ENCODE peak calls at places on chromosomes 1 and 21, in ten cellular contexts. One of them, this sample, is unnamed.

GRCh38 chr1:9066945-9067807 is 2.3 kb downstream of the SLC2A5 start:
- DNase-seq in upper lobe of right lung: no peak
- DNase-seq in right atrium auricular region: peak; percentile 82
- DNase-seq in cardiac muscle cell: peak; percentile 88
- DNase-seq in tibial artery: peak; percentile 53
- DNase-seq in adipocyte: peak; percentile 73
- DNase-seq in HCT116: no peak
- DNase-seq in aorta: peak; percentile 88
- DNase-seq in psoas muscle: peak; percentile 82
- DNase-seq in PC-9: peak; percentile 53
- DNase-seq in this sample: no peak

GRCh38 chr21:28516996-28517592 is 475.6 kb downstream of the LTN1 start:
- DNase-seq in upper lobe of right lung: peak; percentile 75
- DNase-seq in right atrium auricular region: no peak
- DNase-seq in cardiac muscle cell: peak; percentile 67
- DNase-seq in tibial artery: peak; percentile 28
- DNase-seq in adipocyte: no peak
- DNase-seq in HCT116: no peak
- DNase-seq in aorta: peak; percentile 50
- DNase-seq in psoas muscle: peak; percentile 40
- DNase-seq in PC-9: no peak
- DNase-seq in this sample: peak; percentile 33

GRCh38 chr1:178945763-178946266 is 74.9 kb upstream of the ANGPTL1 start:
- DNase-seq in upper lobe of right lung: no peak
- DNase-seq in right atrium auricular region: peak; percentile 43
- DNase-seq in cardiac muscle cell: no peak
- DNase-seq in tibial artery: no peak
- DNase-seq in adipocyte: no peak
- DNase-seq in HCT116: no peak
- DNase-seq in aorta: no peak
- DNase-seq in psoas muscle: no peak
- DNase-seq in PC-9: no peak
- DNase-seq in this sample: no peak

GRCh38 chr1:30879126-30879786 is 29.3 kb downstream of the SDC3 start:
- DNase-seq in upper lobe of right lung: no peak
- DNase-seq in right atrium auricular region: no peak
- DNase-seq in cardiac muscle cell: no peak
- DNase-seq in tibial artery: no peak
- DNase-seq in adipocyte: peak; percentile 48
- DNase-seq in HCT116: no peak
- DNase-seq in aorta: no peak
- DNase-seq in psoas muscle: no peak
- DNase-seq in PC-9: no peak
- DNase-seq in this sample: no peak

GRCh38 chr21:45257673-45258341 is 29.9 kb downstream of the POFUT2 start:
- DNase-seq in upper lobe of right lung: no peak
- DNase-seq in right atrium auricular region: no peak
- DNase-seq in cardiac muscle cell: no peak
- DNase-seq in tibial artery: peak; percentile 12
- DNase-seq in adipocyte: no peak
- DNase-seq in HCT116: no peak
- DNase-seq in aorta: no peak
- DNase-seq in psoas muscle: no peak
- DNase-seq in PC-9: no peak
- DNase-seq in this sample: no peak

GRCh38 chr1:179127163-179127895 is 45.5 kb downstream of the TOR3A start:
- DNase-seq in upper lobe of right lung: no peak
- DNase-seq in right atrium auricular region: no peak
- DNase-seq in cardiac muscle cell: peak; percentile 62
- DNase-seq in tibial artery: no peak
- DNase-seq in adipocyte: peak; percentile 51
- DNase-seq in HCT116: no peak
- DNase-seq in aorta: no peak
- DNase-seq in psoas muscle: no peak
- DNase-seq in PC-9: no peak
- DNase-seq in this sample: no peak

GRCh38 chr1:165549908-165550480 is 6.2 kb downstream of the LRRC52 start:
- DNase-seq in upper lobe of right lung: no peak
- DNase-seq in right atrium auricular region: no peak
- DNase-seq in cardiac muscle cell: no peak
- DNase-seq in tibial artery: no peak
- DNase-seq in adipocyte: no peak
- DNase-seq in HCT116: no peak
- DNase-seq in aorta: no peak
- DNase-seq in psoas muscle: no peak
- DNase-seq in PC-9: no peak
- DNase-seq in this sample: no peak

GRCh38 chr21:33836408-33836807 is 79.2 kb downstream of the ATP5PO start:
- DNase-seq in upper lobe of right lung: no peak
- DNase-seq in right atrium auricular region: peak; percentile 59
- DNase-seq in cardiac muscle cell: no peak
- DNase-seq in tibial artery: peak; percentile 40
- DNase-seq in adipocyte: no peak
- DNase-seq in HCT116: no peak
- DNase-seq in aorta: peak; percentile 77
- DNase-seq in psoas muscle: no peak
- DNase-seq in PC-9: no peak
- DNase-seq in this sample: no peak

GRCh38 chr1:154812911-154813816 is 56.9 kb downstream of the KCNN3 start:
- DNase-seq in upper lobe of right lung: no peak
- DNase-seq in right atrium auricular region: no peak
- DNase-seq in cardiac muscle cell: peak; percentile 44
- DNase-seq in tibial artery: no peak
- DNase-seq in adipocyte: peak; percentile 36
- DNase-seq in HCT116: no peak
- DNase-seq in aorta: no peak
- DNase-seq in psoas muscle: no peak
- DNase-seq in PC-9: no peak
- DNase-seq in this sample: no peak

GRCh38 chr1:74592580-74593355 is 80.4 kb upstream of the LRRC53 start:
- DNase-seq in upper lobe of right lung: no peak
- DNase-seq in right atrium auricular region: no peak
- DNase-seq in cardiac muscle cell: no peak
- DNase-seq in tibial artery: no peak
- DNase-seq in adipocyte: no peak
- DNase-seq in HCT116: no peak
- DNase-seq in aorta: no peak
- DNase-seq in psoas muscle: no peak
- DNase-seq in PC-9: no peak
- DNase-seq in this sample: no peak

GRCh38 chr1:37667023-37667769 is 25.1 kb upstream of the CDCA8 start:
- DNase-seq in upper lobe of right lung: no peak
- DNase-seq in right atrium auricular region: no peak
- DNase-seq in cardiac muscle cell: no peak
- DNase-seq in tibial artery: no peak
- DNase-seq in adipocyte: no peak
- DNase-seq in HCT116: no peak
- DNase-seq in aorta: no peak
- DNase-seq in psoas muscle: no peak
- DNase-seq in PC-9: no peak
- DNase-seq in this sample: no peak

GRCh38 chr1:153611024-153611352 is 1.9 kb downstream of the S100A16 start:
- DNase-seq in upper lobe of right lung: no peak
- DNase-seq in right atrium auricular region: no peak
- DNase-seq in cardiac muscle cell: no peak
- DNase-seq in tibial artery: no peak
- DNase-seq in adipocyte: peak; percentile 64
- DNase-seq in HCT116: no peak
- DNase-seq in aorta: no peak
- DNase-seq in psoas muscle: no peak
- DNase-seq in PC-9: peak; percentile 61
- DNase-seq in this sample: no peak

GRCh38 chr1:45134468-45134873 is 71.9 kb downstream of the ZSWIM5 start:
- DNase-seq in upper lobe of right lung: no peak
- DNase-seq in right atrium auricular region: no peak
- DNase-seq in cardiac muscle cell: no peak
- DNase-seq in tibial artery: no peak
- DNase-seq in adipocyte: no peak
- DNase-seq in HCT116: no peak
- DNase-seq in aorta: no peak
- DNase-seq in psoas muscle: no peak
- DNase-seq in PC-9: no peak
- DNase-seq in this sample: no peak

GRCh38 chr1:173050865-173051264 is at the start of gene TNFSF18:
- DNase-seq in upper lobe of right lung: no peak
- DNase-seq in right atrium auricular region: no peak
- DNase-seq in cardiac muscle cell: peak; percentile 79
- DNase-seq in tibial artery: no peak
- DNase-seq in adipocyte: peak; percentile 51
- DNase-seq in HCT116: no peak
- DNase-seq in aorta: no peak
- DNase-seq in psoas muscle: no peak
- DNase-seq in PC-9: no peak
- DNase-seq in this sample: no peak

GRCh38 chr1:205434738-205435137 is 12.9 kb upstream of the LEMD1 start:
- DNase-seq in upper lobe of right lung: no peak
- DNase-seq in right atrium auricular region: no peak
- DNase-seq in cardiac muscle cell: no peak
- DNase-seq in tibial artery: no peak
- DNase-seq in adipocyte: no peak
- DNase-seq in HCT116: no peak
- DNase-seq in aorta: no peak
- DNase-seq in psoas muscle: no peak
- DNase-seq in PC-9: no peak
- DNase-seq in this sample: no peak

GRCh38 chr1:75630004-75630403 is 19.1 kb upstream of the SLC44A5 start:
- DNase-seq in upper lobe of right lung: no peak
- DNase-seq in right atrium auricular region: no peak
- DNase-seq in cardiac muscle cell: no peak
- DNase-seq in tibial artery: no peak
- DNase-seq in adipocyte: no peak
- DNase-seq in HCT116: no peak
- DNase-seq in aorta: no peak
- DNase-seq in psoas muscle: no peak
- DNase-seq in PC-9: no peak
- DNase-seq in this sample: no peak

GRCh38 chr21:42614391-42614790 is 39.0 kb upstream of the PDE9A start:
- DNase-seq in upper lobe of right lung: peak; percentile 38
- DNase-seq in right atrium auricular region: no peak
- DNase-seq in cardiac muscle cell: no peak
- DNase-seq in tibial artery: no peak
- DNase-seq in adipocyte: no peak
- DNase-seq in HCT116: no peak
- DNase-seq in aorta: no peak
- DNase-seq in psoas muscle: no peak
- DNase-seq in PC-9: no peak
- DNase-seq in this sample: peak; percentile 57

DNA sequence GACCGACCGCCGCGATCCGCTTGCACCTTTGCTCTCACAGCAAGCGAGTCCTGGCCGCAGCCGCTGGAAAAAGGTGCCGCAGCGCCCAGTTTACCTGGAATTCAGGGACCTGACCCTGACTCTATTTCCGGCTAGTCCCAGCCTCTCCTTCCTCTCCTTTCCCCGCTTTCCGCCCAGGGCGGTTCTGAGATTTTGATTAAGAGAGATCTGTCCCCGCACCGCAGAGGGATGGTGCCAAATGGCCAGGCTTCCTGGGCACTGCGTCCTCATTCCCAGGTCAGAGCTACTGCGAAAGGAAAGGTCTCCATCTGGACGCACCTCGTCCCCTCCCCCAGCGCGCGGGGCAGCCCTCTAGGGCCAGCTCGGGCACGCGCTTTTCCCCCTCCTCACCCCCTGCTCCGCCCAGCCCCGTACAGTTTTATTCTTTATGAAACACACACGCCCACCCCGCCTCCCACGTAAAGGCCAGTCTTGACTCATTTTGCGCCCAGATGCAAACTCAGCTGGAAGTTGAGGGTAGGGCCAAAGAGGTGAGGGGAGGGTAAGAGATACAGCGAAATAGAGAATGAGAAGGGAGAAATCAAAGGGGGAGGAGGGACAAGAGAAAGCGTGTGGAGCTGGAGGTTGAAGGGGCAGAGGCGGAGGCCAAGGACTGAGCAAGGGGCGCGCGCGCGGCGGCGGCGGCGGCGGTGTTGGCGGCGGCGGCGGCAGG is 411.8 kb upstream of the ESRRG start:
- DNase-seq in upper lobe of right lung: no peak
- DNase-seq in right atrium auricular region: no peak
- DNase-seq in cardiac muscle cell: peak; percentile 18
- DNase-seq in tibial artery: no peak
- DNase-seq in adipocyte: peak; percentile 13
- DNase-seq in HCT116: no peak
- DNase-seq in aorta: no peak
- DNase-seq in psoas muscle: no peak
- DNase-seq in PC-9: no peak
- DNase-seq in this sample: no peak
- H3K9me3 ChIP-seq in upper lobe of right lung: no peaks in the 10 kb centered on the region
- H3K9me3 ChIP-seq in right atrium auricular region: no peaks in the 10 kb centered on the region
- H3K9me3 ChIP-seq in cardiac muscle cell: no peaks in the 10 kb centered on the region
- H3K9me3 ChIP-seq in tibial artery: no peaks in the 10 kb centered on the region
- H3K9me3 ChIP-seq in adipocyte: no peaks in the 10 kb centered on the region
- H3K9me3 ChIP-seq in HCT116: no peaks in the 10 kb centered on the region
- H3K9me3 ChIP-seq in aorta: no peaks in the 10 kb centered on the region
- H3K9me3 ChIP-seq in psoas muscle: no peaks in the 10 kb centered on the region
- H3K9me3 ChIP-seq in PC-9: no peaks in the 10 kb centered on the region
- H3K9me3 ChIP-seq in this sample: no peaks in the 10 kb centered on the region

GRCh38 chr1:152502496-152503180 is 8.0 kb upstream of the LCE5A start:
- DNase-seq in upper lobe of right lung: no peak
- DNase-seq in right atrium auricular region: no peak
- DNase-seq in cardiac muscle cell: peak; percentile 22
- DNase-seq in tibial artery: no peak
- DNase-seq in adipocyte: no peak
- DNase-seq in HCT116: no peak
- DNase-seq in aorta: no peak
- DNase-seq in psoas muscle: no peak
- DNase-seq in PC-9: no peak
- DNase-seq in this sample: no peak
- H3K9me3 ChIP-seq in upper lobe of right lung: no peaks in the 10 kb centered on the region
- H3K9me3 ChIP-seq in right atrium auricular region: no peaks in the 10 kb centered on the region
- H3K9me3 ChIP-seq in cardiac muscle cell: no peaks in the 10 kb centered on the region
- H3K9me3 ChIP-seq in tibial artery: no peaks in the 10 kb centered on the region
- H3K9me3 ChIP-seq in adipocyte: no peaks in the 10 kb centered on the region
- H3K9me3 ChIP-seq in HCT116: no peaks in the 10 kb centered on the region
- H3K9me3 ChIP-seq in aorta: no peaks in the 10 kb centered on the region
- H3K9me3 ChIP-seq in psoas muscle: no peaks in the 10 kb centered on the region
- H3K9me3 ChIP-seq in PC-9: no peaks in the 10 kb centered on the region
- H3K9me3 ChIP-seq in this sample: no peaks in the 10 kb centered on the region

GRCh38 chr1:46769028-46769740 is 29.7 kb upstream of the CYP4B1 start:
- DNase-seq in upper lobe of right lung: no peak
- DNase-seq in right atrium auricular region: peak; percentile 23
- DNase-seq in cardiac muscle cell: no peak
- DNase-seq in tibial artery: no peak
- DNase-seq in adipocyte: no peak
- DNase-seq in HCT116: no peak
- DNase-seq in aorta: no peak
- DNase-seq in psoas muscle: no peak
- DNase-seq in PC-9: peak; percentile 51
- DNase-seq in this sample: no peak
- H3K9me3 ChIP-seq in upper lobe of right lung: peaks cover 22% of the 10 kb centered on the region
- H3K9me3 ChIP-seq in right atrium auricular region: peaks cover 12% of the 10 kb centered on the region
- H3K9me3 ChIP-seq in cardiac muscle cell: no peaks in the 10 kb centered on the region
- H3K9me3 ChIP-seq in tibial artery: no peaks in the 10 kb centered on the region
- H3K9me3 ChIP-seq in adipocyte: peaks cover 44% of the 10 kb centered on the region
- H3K9me3 ChIP-seq in HCT116: peaks cover 11% of the 10 kb centered on the region
- H3K9me3 ChIP-seq in aorta: peaks cover 18% of the 10 kb centered on the region
- H3K9me3 ChIP-seq in psoas muscle: peaks cover 15% of the 10 kb centered on the region
- H3K9me3 ChIP-seq in PC-9: peaks cover 26% of the 10 kb centered on the region
- H3K9me3 ChIP-seq in this sample: peaks cover 11% of the 10 kb centered on the region

DNA sequence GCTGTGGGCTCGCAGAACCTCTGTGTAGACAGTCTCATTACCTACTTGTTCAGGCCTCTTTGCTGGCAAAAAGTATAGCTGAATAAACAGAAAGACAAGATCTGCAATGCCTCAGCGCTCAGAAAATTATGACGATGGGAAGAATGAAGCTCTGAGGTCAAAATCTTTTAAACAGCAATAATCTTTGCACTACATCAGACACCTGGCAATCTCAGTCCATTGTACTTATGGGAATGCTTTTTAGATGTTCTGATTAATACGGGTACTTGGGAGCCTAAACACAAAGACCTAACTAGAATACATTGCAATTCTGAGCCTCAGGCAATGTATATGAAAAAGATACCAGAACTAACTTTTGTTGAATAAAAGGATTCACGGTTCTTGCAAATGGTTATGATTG is 410.7 kb downstream of the SMYD3 start:
- DNase-seq in upper lobe of right lung: no peak
- DNase-seq in right atrium auricular region: no peak
- DNase-seq in cardiac muscle cell: no peak
- DNase-seq in tibial artery: no peak
- DNase-seq in adipocyte: no peak
- DNase-seq in HCT116: no peak
- DNase-seq in aorta: no peak
- DNase-seq in psoas muscle: no peak
- DNase-seq in PC-9: no peak
- DNase-seq in this sample: no peak
- H3K9me3 ChIP-seq in upper lobe of right lung: no peaks in the 10 kb centered on the region
- H3K9me3 ChIP-seq in right atrium auricular region: no peaks in the 10 kb centered on the region
- H3K9me3 ChIP-seq in cardiac muscle cell: no peaks in the 10 kb centered on the region
- H3K9me3 ChIP-seq in tibial artery: no peaks in the 10 kb centered on the region
- H3K9me3 ChIP-seq in adipocyte: no peaks in the 10 kb centered on the region
- H3K9me3 ChIP-seq in HCT116: no peaks in the 10 kb centered on the region
- H3K9me3 ChIP-seq in aorta: no peaks in the 10 kb centered on the region
- H3K9me3 ChIP-seq in psoas muscle: no peaks in the 10 kb centered on the region
- H3K9me3 ChIP-seq in PC-9: no peaks in the 10 kb centered on the region
- H3K9me3 ChIP-seq in this sample: no peaks in the 10 kb centered on the region

This sample was measured in CD8-positive, alpha-beta memory T cell.